ENCODE peak calls at places on chromosomes 13 and 19, in seven cellular contexts. One of them, this sample, is unnamed.

GRCh38 chr13:61756031-61756430 is 340.4 kb upstream of the PCDH20 start:
- DNase-seq in psoas muscle: no peak
- DNase-seq in heart right ventricle: no peak
- DNase-seq in thoracic aorta: no peak
- DNase-seq in hepatocyte: no peak
- DNase-seq in HCT116: no peak
- DNase-seq in ascending aorta: no peak
- DNase-seq in this sample: no peak

GRCh38 chr19:42111384-42111783 is 20.9 kb downstream of the POU2F2 start:
- DNase-seq in psoas muscle: no peak
- DNase-seq in heart right ventricle: no peak
- DNase-seq in thoracic aorta: no peak
- DNase-seq in hepatocyte: no peak
- DNase-seq in HCT116: no peak
- DNase-seq in ascending aorta: no peak
- DNase-seq in this sample: no peak

GRCh38 chr13:22024381-22024994 is 353.6 kb downstream of the FGF9 start:
- DNase-seq in psoas muscle: no peak
- DNase-seq in heart right ventricle: no peak
- DNase-seq in thoracic aorta: no peak
- DNase-seq in hepatocyte: no peak
- DNase-seq in HCT116: no peak
- DNase-seq in ascending aorta: no peak
- DNase-seq in this sample: no peak

GRCh38 chr19:9847087-9847671 is 12.1 kb downstream of the PIN1 start:
- DNase-seq in psoas muscle: peak; percentile 71
- DNase-seq in heart right ventricle: no peak
- DNase-seq in thoracic aorta: peak; percentile 41
- DNase-seq in hepatocyte: peak; percentile 73
- DNase-seq in HCT116: peak; percentile 56
- DNase-seq in ascending aorta: peak; percentile 27
- DNase-seq in this sample: no peak

GRCh38 chr13:40640202-40640601 is 26.2 kb downstream of the FOXO1 start:
- DNase-seq in psoas muscle: no peak
- DNase-seq in heart right ventricle: no peak
- DNase-seq in thoracic aorta: no peak
- DNase-seq in hepatocyte: no peak
- DNase-seq in HCT116: no peak
- DNase-seq in ascending aorta: no peak
- DNase-seq in this sample: no peak

GRCh38 chr13:72145383-72145782 is 278.4 kb upstream of the DACH1 start:
- DNase-seq in psoas muscle: no peak
- DNase-seq in heart right ventricle: no peak
- DNase-seq in thoracic aorta: no peak
- DNase-seq in hepatocyte: no peak
- DNase-seq in HCT116: no peak
- DNase-seq in ascending aorta: no peak
- DNase-seq in this sample: no peak

GRCh38 chr19:10961073-10961762 is 388 bp downstream of the SMARCA4 start:
- DNase-seq in psoas muscle: peak; percentile 80
- DNase-seq in heart right ventricle: peak; percentile 33
- DNase-seq in thoracic aorta: no peak
- DNase-seq in hepatocyte: no peak
- DNase-seq in HCT116: no peak
- DNase-seq in ascending aorta: no peak
- DNase-seq in this sample: no peak

GRCh38 chr13:106151056-106151699 is 384.3 kb downstream of the EFNB2 start:
- DNase-seq in psoas muscle: no peak
- DNase-seq in heart right ventricle: no peak
- DNase-seq in thoracic aorta: no peak
- DNase-seq in hepatocyte: peak; percentile 43
- DNase-seq in HCT116: peak; percentile 87
- DNase-seq in ascending aorta: no peak
- DNase-seq in this sample: no peak

GRCh38 chr19:57244513-57244912 is 4.1 kb downstream of the ZNF805 start:
- DNase-seq in psoas muscle: no peak
- DNase-seq in heart right ventricle: no peak
- DNase-seq in thoracic aorta: no peak
- DNase-seq in hepatocyte: no peak
- DNase-seq in HCT116: no peak
- DNase-seq in ascending aorta: no peak
- DNase-seq in this sample: no peak

GRCh38 chr13:39100996-39101751 is 62.9 kb downstream of the NHLRC3 start:
- DNase-seq in psoas muscle: no peak
- DNase-seq in heart right ventricle: no peak
- DNase-seq in thoracic aorta: no peak
- DNase-seq in hepatocyte: no peak
- DNase-seq in HCT116: no peak
- DNase-seq in ascending aorta: no peak
- DNase-seq in this sample: no peak

GRCh38 chr13:93249259-93249917 is 22.8 kb downstream of the GPC6 start:
- DNase-seq in psoas muscle: no peak
- DNase-seq in heart right ventricle: no peak
- DNase-seq in thoracic aorta: no peak
- DNase-seq in hepatocyte: peak; percentile 49
- DNase-seq in HCT116: no peak
- DNase-seq in ascending aorta: no peak
- DNase-seq in this sample: no peak

GRCh38 chr19:21023901-21024300 is 3.4 kb downstream of the ZNF430 start:
- DNase-seq in psoas muscle: no peak
- DNase-seq in heart right ventricle: no peak
- DNase-seq in thoracic aorta: no peak
- DNase-seq in hepatocyte: peak; percentile 9
- DNase-seq in HCT116: no peak
- DNase-seq in ascending aorta: no peak
- DNase-seq in this sample: no peak

GRCh38 chr19:21022996-21023395 is 2.5 kb downstream of the ZNF430 start:
- DNase-seq in psoas muscle: no peak
- DNase-seq in heart right ventricle: no peak
- DNase-seq in thoracic aorta: no peak
- DNase-seq in hepatocyte: peak; percentile 38
- DNase-seq in HCT116: peak; percentile 68
- DNase-seq in ascending aorta: no peak
- DNase-seq in this sample: no peak

DNA sequence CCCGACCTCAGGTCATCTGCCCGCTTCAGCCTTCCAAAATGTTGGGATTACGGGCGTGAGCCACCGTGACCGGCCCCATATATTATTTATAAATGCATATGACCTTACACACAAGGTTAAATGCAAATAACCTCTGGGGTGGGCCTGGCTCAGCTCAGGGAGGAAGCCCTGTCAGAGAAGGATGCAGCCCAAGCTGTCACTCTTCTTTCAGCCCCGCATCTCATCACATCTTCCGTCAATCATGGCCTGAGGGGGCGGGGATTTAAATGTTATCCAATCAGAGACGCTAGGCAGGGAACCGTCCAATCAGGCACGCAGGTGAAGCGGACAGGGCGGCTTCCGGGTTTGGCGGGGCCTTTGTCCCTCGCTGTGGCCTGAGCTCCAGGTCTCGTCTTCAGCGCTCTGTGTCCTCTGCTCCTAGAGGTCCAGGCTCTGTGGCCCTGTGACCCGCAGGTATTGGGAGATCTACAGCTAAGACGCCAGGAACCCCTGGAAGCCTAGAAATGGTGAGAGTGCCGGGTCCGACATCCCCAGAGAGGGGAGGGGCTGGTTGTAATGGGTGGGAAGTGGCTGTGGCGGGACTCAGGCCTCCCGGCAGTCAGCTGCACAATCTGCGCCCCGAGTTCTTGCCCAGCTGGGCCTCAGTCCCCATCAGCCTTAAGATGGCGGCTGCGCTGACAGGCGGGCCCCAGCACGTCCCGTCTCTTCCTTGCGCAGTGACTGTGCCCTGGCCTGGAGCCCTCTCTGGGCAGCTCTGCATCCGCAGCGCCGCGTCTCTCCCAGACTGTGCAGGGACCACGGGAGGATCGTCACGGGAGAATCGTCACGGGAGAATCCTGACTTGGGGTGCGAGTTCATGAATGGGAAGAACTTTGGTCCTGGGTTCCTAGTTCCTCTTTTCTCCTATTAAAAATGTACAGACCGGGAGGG is at the start of gene ZNF430:
- DNase-seq in psoas muscle: peak; percentile 91
- DNase-seq in heart right ventricle: peak; percentile 96
- DNase-seq in thoracic aorta: peak; percentile 96
- DNase-seq in hepatocyte: peak; percentile 97
- DNase-seq in HCT116: peak; percentile 93
- DNase-seq in ascending aorta: peak; percentile 84
- DNase-seq in this sample: peak; percentile 86
- TF ChIP-seq CTCF in psoas muscle: no peak
- TF ChIP-seq CTCF in heart right ventricle: no peak
- TF ChIP-seq CTCF in thoracic aorta: no peak
- TF ChIP-seq CTCF in hepatocyte: no peak
- TF ChIP-seq CTCF in HCT116: no peak
- TF ChIP-seq CTCF in ascending aorta: no peak
- TF ChIP-seq CTCF in this sample: no peak

GRCh38 chr19:2592824-2593223 is 109.7 kb downstream of the GNG7 start:
- DNase-seq in psoas muscle: no peak
- DNase-seq in heart right ventricle: no peak
- DNase-seq in thoracic aorta: no peak
- DNase-seq in hepatocyte: no peak
- DNase-seq in HCT116: no peak
- DNase-seq in ascending aorta: no peak
- DNase-seq in this sample: no peak
- H3K27ac ChIP-seq in psoas muscle: no peak overlapping the region
- H3K27ac ChIP-seq in heart right ventricle: no peak overlapping the region
- H3K27ac ChIP-seq in thoracic aorta: no peak overlapping the region
- H3K27ac ChIP-seq in hepatocyte: no peak overlapping the region
- H3K27ac ChIP-seq in HCT116: no peak overlapping the region
- H3K27ac ChIP-seq in ascending aorta: no peak overlapping the region
- H3K27ac ChIP-seq in this sample: no peak overlapping the region

DNA sequence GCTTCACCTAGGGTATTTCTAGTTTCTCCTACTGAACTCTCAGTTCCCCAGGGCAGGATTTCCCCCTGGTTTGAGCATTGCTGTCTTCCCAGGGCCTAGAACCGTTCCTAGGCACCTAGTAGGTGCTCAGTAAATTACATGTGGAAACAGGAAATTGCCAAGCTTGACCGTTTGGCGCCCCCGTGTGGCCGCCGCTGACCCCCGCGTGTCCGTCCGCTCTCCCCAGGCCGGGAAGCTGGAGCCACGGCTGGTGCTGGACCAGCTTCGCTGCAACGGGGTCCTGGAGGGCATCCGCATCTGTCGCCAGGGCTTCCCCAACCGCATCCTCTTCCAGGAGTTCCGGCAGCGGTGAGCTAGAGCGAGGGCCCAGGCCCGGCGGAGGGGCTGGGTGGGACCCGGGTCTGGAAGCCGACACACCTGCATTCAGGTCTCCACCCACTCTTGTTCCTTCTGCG is 55.5 kb downstream of the MYH14 start:
- DNase-seq in psoas muscle: peak; percentile 32
- DNase-seq in heart right ventricle: no peak
- DNase-seq in thoracic aorta: no peak
- DNase-seq in hepatocyte: peak; percentile 41
- DNase-seq in HCT116: no peak
- DNase-seq in ascending aorta: no peak
- DNase-seq in this sample: no peak
- TF ChIP-seq CTCF in psoas muscle: peak; percentile 64
- TF ChIP-seq CTCF in heart right ventricle: peak; percentile 52
- TF ChIP-seq CTCF in thoracic aorta: peak; percentile 38
- TF ChIP-seq CTCF in hepatocyte: peak; percentile 50
- TF ChIP-seq CTCF in HCT116: peak; percentile 94
- TF ChIP-seq CTCF in ascending aorta: peak; percentile 47
- TF ChIP-seq CTCF in this sample: no peak

DNA sequence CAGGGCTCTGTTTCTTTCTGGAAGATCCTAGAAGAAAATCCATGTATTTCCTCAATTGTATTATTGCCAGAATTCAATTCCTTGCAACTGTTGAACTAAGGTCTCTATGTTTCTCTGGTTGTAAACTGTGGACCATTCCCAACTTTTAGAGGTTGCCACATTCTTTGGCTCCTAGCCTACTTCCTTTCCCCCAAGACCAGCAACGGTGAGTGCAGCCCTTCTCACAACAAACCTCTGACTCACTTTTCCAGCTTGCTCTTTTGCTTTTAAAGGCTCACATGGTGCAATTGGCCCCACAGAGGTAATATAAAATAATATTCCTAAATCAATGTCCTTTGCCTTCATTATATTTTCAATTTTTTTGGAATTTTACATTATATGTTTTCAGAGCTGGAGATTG is 371.3 kb downstream of the SLITRK5 start:
- DNase-seq in psoas muscle: no peak
- DNase-seq in heart right ventricle: no peak
- DNase-seq in thoracic aorta: no peak
- DNase-seq in hepatocyte: no peak
- DNase-seq in HCT116: no peak
- DNase-seq in ascending aorta: no peak
- DNase-seq in this sample: no peak
- H3K27ac ChIP-seq in psoas muscle: no peak overlapping the region
- H3K27ac ChIP-seq in heart right ventricle: no peak overlapping the region
- H3K27ac ChIP-seq in thoracic aorta: no peak overlapping the region
- H3K27ac ChIP-seq in hepatocyte: no peak overlapping the region
- H3K27ac ChIP-seq in HCT116: no peak overlapping the region
- H3K27ac ChIP-seq in ascending aorta: no peak overlapping the region
- H3K27ac ChIP-seq in this sample: no peak overlapping the region

DNA sequence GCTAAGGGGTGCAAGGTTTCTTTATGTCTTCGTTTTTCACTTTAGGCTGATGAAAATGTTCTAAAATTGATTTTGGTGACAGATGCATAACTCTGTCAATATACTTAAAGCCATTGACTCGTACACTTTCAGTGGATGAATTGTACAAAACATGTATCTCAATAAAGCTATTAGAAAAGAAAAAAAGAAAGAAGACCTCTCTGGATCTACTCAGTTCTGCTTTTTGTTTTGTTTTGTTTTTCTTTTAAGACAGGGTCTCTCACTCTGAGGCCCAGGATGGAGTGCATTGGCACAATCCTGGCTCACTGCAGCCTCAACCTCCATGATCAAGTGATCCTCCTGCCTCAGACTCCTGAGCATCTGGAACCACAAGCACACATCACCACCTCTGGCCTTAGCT is 3.5 kb downstream of the SIGLEC5 start:
- DNase-seq in psoas muscle: no peak
- DNase-seq in heart right ventricle: no peak
- DNase-seq in thoracic aorta: no peak
- DNase-seq in hepatocyte: no peak
- DNase-seq in HCT116: no peak
- DNase-seq in ascending aorta: no peak
- DNase-seq in this sample: no peak
- TF ChIP-seq CTCF in psoas muscle: no peak
- TF ChIP-seq CTCF in heart right ventricle: no peak
- TF ChIP-seq CTCF in thoracic aorta: no peak
- TF ChIP-seq CTCF in hepatocyte: no peak
- TF ChIP-seq CTCF in HCT116: no peak
- TF ChIP-seq CTCF in ascending aorta: no peak
- TF ChIP-seq CTCF in this sample: no peak

GRCh38 chr13:42396501-42396900 is 124.5 kb downstream of the AKAP11 start:
- DNase-seq in psoas muscle: no peak
- DNase-seq in heart right ventricle: no peak
- DNase-seq in thoracic aorta: no peak
- DNase-seq in hepatocyte: no peak
- DNase-seq in HCT116: no peak
- DNase-seq in ascending aorta: no peak
- DNase-seq in this sample: no peak
- H3K27ac ChIP-seq in psoas muscle: no peak overlapping the region
- H3K27ac ChIP-seq in heart right ventricle: no peak overlapping the region
- H3K27ac ChIP-seq in thoracic aorta: no peak overlapping the region
- H3K27ac ChIP-seq in hepatocyte: peak overlapping the region; percentile 27
- H3K27ac ChIP-seq in HCT116: no peak overlapping the region
- H3K27ac ChIP-seq in ascending aorta: no peak overlapping the region
- H3K27ac ChIP-seq in this sample: no peak overlapping the region

This sample was measured in CD8-positive, alpha-beta T cell.